ENCODE peak calls at places on chromosome 13, in nine cellular contexts. M is tibial nerve; A is tibial artery; T is GM23338; S is heart left ventricle; U is CD8-positive, alpha-beta T cell; W is transverse colon; R is thoracic aorta; V is HAP-1. O is an unnamed sample. For H3K36me3, the result is how much of the 10 kb centered on the place peaks cover.

GRCh38 chr13:110251227-110251791 is 55.6 kb downstream of the COL4A1 start:
- DNase-seq in S (no peak), R (no peak), A (peak), U (no peak), W (no peak), T (no peak), V (no peak), M (no peak), O (no peak)

GRCh38 chr13:86882835-86883234 is 788.3 kb upstream of the SLITRK5 start:
- DNase-seq in U (no peak), M (no peak), V (no peak), T (no peak), W (no peak), R (no peak), S (no peak), A (no peak), O (no peak)

GRCh38 chr13:43298799-43299198 is 275.4 kb downstream of the DNAJC15 start:
- DNase-seq in M (no peak), A (no peak), W (no peak), S (no peak), U (no peak), R (no peak), V (no peak), T (no peak), O (no peak)

GRCh38 chr13:71867101-71867814 is at the start of gene DACH1:
- DNase-seq in W (peak), U (no peak), S (peak), V (peak), A (no peak), M (peak), T (peak), R (no peak), O (no peak)

GRCh38 chr13:25872871-25873607 is 178.8 kb downstream of the SHISA2 start:
- DNase-seq in W (no peak), V (no peak), M (no peak), U (no peak), R (no peak), S (no peak), T (no peak), A (no peak), O (no peak)

GRCh38 chr13:64675256-64675892 is 2554.8 kb downstream of the PCDH9 start:
- DNase-seq in M (no peak), T (no peak), R (no peak), S (no peak), W (no peak), A (no peak), V (no peak), U (no peak), O (no peak)

GRCh38 chr13:50729177-50729576 is 114.3 kb downstream of the DLEU7 start:
- DNase-seq in M (no peak), A (no peak), S (no peak), W (no peak), V (no peak), R (no peak), T (no peak), U (no peak), O (no peak)

GRCh38 chr13:109180905-109181425 is 551.6 kb downstream of the MYO16 start:
- DNase-seq in U (no peak), S (no peak), V (no peak), R (no peak), M (no peak), T (peak), A (no peak), W (no peak), O (no peak)

GRCh38 chr13:84574851-84575250 is 692.6 kb upstream of the SLITRK1 start:
- DNase-seq in A (no peak), T (no peak), U (no peak), S (no peak), R (no peak), V (peak), M (no peak), W (no peak), O (no peak)

GRCh38 chr13:91369432-91369831 is 21.9 kb downstream of the MIR17HG start:
- DNase-seq in W (no peak), T (no peak), A (no peak), V (no peak), M (no peak), S (no peak), R (no peak), U (no peak), O (no peak)

GRCh38 chr13:52091473-52091872 is 37.4 kb downstream of the NEK5 start:
- DNase-seq in T (no peak), A (no peak), V (no peak), U (no peak), S (no peak), W (no peak), M (no peak), R (no peak), O (no peak)

GRCh38 chr13:104683789-104684188 is 1617.6 kb upstream of the SLC10A2 start:
- DNase-seq in M (no peak), R (no peak), W (no peak), V (no peak), A (no peak), T (peak), U (no peak), S (no peak), O (no peak)

GRCh38 chr13:101893021-101893420 is 440.5 kb downstream of the ITGBL1 start:
- DNase-seq in A (no peak), V (no peak), R (no peak), W (no peak), U (no peak), M (no peak), S (no peak), T (no peak), O (no peak)

GRCh38 chr13:108834193-108834592 is 204.8 kb downstream of the MYO16 start:
- DNase-seq in M (no peak), U (no peak), R (no peak), A (no peak), T (no peak), V (no peak), S (no peak), W (no peak), O (no peak)

GRCh38 chr13:93956416-93956815 is 523.1 kb downstream of the DCT start:
- DNase-seq in V (no peak), M (no peak), A (no peak), W (no peak), T (no peak), S (no peak), R (no peak), U (no peak), O (no peak)

GRCh38 chr13:39047560-39047959 is 9.3 kb downstream of the NHLRC3 start:
- DNase-seq in R (no peak), A (no peak), M (no peak), W (no peak), T (peak), S (no peak), U (no peak), V (no peak), O (no peak)

GRCh38 chr13:25247345-25247744 is 39.9 kb downstream of the MTMR6 start:
- DNase-seq in M (no peak), T (no peak), S (no peak), R (no peak), W (no peak), V (peak), U (no peak), A (no peak), O (no peak)

GRCh38 chr13:79541426-79542049 is 60.6 kb downstream of the NDFIP2 start:
- DNase-seq in W (no peak), A (no peak), M (peak), T (peak), R (no peak), S (no peak), U (no peak), V (peak), O (peak)

GRCh38 chr13:30673669-30674521 is 56.2 kb downstream of the USPL1 start:
- DNase-seq in A (peak), R (peak), T (peak), V (peak), W (peak), U (peak), M (peak), S (peak), O (peak)

GRCh38 chr13:68944272-68944671 is 1163.4 kb upstream of the ATXN8OS start:
- DNase-seq in T (no peak), R (no peak), W (no peak), A (no peak), M (no peak), S (no peak), V (no peak), U (no peak), O (no peak)

GRCh38 chr13:110915874-110916670 is 1.2 kb upstream of the ANKRD10 start:
- DNase-seq in W (no peak), S (no peak), M (no peak), U (no peak), R (no peak), T (no peak), V (no peak), A (no peak), O (peak)

GRCh38 chr13:109784590-109785140 is 1.7 kb downstream of the IRS2 start:
- DNase-seq in U (peak), M (peak), S (peak), V (no peak), T (peak), A (peak), W (peak), R (no peak), O (peak)

GRCh38 chr13:28865312-28865711 is 45.2 kb downstream of the MTUS2 start:
- DNase-seq in U (no peak), R (no peak), A (no peak), T (no peak), M (no peak), V (no peak), W (no peak), S (no peak), O (no peak)

GRCh38 chr13:113058129-113058987 is 47.2 kb upstream of the F7 start:
- DNase-seq in W (no peak), A (no peak), U (no peak), T (no peak), V (no peak), R (no peak), S (peak), M (no peak), O (no peak)

GRCh38 chr13:51729853-51730553 is 74.0 kb downstream of the DHRS12 start:
- DNase-seq in R (peak), S (no peak), V (peak), W (peak), T (no peak), M (no peak), U (no peak), A (peak), O (no peak)

GRCh38 chr13:30572859-30573275 is 44.9 kb upstream of the USPL1 start:
- DNase-seq in W (no peak), T (peak), M (no peak), U (no peak), S (no peak), V (peak), A (no peak), R (no peak), O (peak)

GRCh38 chr13:111879719-111880118 is 187.2 kb upstream of the SOX1 start:
- DNase-seq in M (no peak), T (no peak), W (no peak), U (peak), V (no peak), S (no peak), A (no peak), R (no peak), O (no peak)

GRCh38 chr13:19643652-19644051 is 10.2 kb downstream of the MPHOSPH8 start:
- DNase-seq in T (no peak), U (no peak), W (no peak), S (no peak), R (no peak), A (no peak), V (no peak), M (no peak), O (no peak)

GRCh38 chr13:19646062-19646461 is 12.6 kb downstream of the MPHOSPH8 start:
- DNase-seq in W (no peak), V (no peak), S (no peak), T (no peak), R (no peak), M (no peak), A (no peak), U (no peak), O (no peak)

GRCh38 chr13:19650742-19651141 is 17.3 kb downstream of the MPHOSPH8 start:
- DNase-seq in V (no peak), R (no peak), A (no peak), U (no peak), W (no peak), M (no peak), S (no peak), T (no peak), O (no peak)

GRCh38 chr13:19644947-19645439 is 11.5 kb downstream of the MPHOSPH8 start:
- DNase-seq in S (no peak), A (no peak), U (no peak), R (no peak), M (no peak), V (no peak), W (no peak), T (no peak), O (no peak)
- H3K36me3 ChIP-seq in S (under half), A (half or more), U (under half), R (under half), M (under half), V (under half), W (under half), T (under half), O (half or more)

DNA sequence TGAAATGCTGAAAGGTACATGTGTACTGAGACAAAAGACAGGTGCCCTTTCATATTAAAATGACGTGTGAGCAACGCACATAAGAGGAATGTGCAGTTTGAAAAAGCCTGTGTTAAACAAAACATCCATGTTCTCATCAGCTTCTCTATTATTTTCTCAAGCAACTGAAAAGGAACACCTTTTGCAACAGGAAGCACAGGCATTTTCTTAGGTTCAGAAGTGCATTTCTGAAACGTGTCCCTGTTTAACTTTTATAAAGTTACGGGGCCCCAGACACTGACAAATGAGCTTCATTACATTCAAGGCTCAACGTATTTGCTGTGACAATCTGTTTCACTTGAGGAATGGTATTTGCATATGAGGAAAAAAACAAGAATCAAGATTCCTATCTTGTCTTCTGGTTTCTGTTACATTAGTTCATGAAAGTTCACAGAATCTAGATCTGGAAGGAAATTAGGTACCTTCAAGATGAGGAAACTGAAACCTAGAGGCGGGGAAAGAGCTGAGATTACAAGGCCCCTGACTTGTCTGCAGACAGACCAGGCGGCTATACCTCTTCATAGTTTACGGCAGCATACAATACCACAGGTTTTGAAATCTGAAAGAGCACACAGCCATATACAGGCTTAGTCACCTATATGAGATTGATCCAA is 431.7 kb downstream of the KLF12 start:
- DNase-seq in S (no peak), U (no peak), T (peak), V (no peak), W (no peak), R (no peak), A (no peak), M (no peak), O (peak)
- H3K4me3 ChIP-seq in S (no peak), U (peak), T (peak), V (no peak), W (no peak), R (no peak), A (no peak), M (no peak), O (no peak)

GRCh38 chr13:45336025-45336800 is 4.8 kb downstream of the TPT1 start:
- DNase-seq in M (no peak), S (no peak), V (no peak), W (no peak), R (no peak), U (no peak), T (peak), A (no peak), O (no peak)
- H3K36me3 ChIP-seq in M (under half), S (half or more), V (half or more), W (under half), R (under half), U (under half), T (under half), A (half or more), O (under half)

DNA sequence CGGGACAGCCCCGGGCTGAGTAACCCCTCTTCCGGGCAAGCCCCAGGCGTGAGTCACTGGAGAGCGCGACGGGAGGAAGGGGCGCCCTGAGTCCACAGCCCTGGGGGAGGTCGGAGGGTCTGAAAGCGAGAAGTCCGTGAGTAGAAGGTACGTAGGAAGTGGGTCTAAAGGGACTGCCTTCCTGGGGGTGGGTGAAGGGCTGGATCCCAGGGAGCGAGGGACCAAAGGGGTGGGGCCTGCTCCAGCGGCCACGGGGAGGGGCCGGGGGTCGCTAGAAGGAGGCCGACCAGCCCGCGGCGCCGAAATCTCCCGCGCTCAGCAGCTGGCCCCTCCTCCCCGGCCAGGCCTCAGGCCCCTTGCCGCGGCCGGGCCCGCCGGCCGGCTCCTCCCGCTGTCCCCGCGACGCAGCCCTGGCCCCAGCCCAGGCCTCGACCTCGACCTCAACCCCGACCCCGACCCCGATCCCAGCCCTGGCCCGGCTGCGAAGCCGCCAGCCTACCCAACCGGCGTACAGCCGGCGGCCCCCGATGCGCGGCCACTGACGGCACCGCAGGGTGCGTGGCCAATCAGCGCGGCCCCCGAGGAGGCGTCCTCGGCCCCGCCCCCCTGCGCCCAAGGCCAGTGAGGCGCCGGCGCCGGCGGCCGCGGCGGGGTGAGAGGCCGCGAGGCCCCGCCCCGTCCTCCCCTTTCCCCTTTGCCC is 22.5 kb downstream of the IPO5 start:
- DNase-seq in T (peak), R (peak), M (peak), U (peak), A (peak), W (peak), V (peak), S (peak), O (no peak)
- H3K4me3 ChIP-seq in T (peak), R (peak), M (peak), U (peak), A (peak), W (peak), V (peak), S (peak), O (peak)

DNA sequence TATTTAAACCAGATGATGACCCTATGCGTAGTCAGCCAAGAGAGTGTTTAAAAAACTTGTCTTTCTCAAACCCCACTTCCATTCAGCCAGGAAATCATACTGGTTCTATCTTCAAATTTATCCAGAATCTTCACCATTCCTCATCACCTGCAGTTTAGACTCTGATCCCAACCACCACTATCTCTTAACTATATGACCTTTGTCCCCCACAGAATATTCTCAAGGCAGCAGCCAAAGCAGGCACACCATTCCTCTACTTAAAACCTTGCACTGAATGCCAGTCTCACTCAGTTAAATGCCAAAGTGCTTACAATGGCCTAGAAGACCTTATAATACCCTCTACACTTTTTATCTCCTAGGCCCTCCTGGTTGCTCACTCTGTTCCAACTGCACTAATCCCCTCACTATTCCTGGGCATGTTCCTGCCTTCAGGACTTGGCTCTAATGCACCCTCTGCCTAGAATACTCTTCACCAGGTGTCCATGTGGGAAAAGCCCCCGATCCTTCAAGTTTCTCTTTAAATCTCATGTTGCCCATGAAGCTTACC is 10.1 kb downstream of the SUCLA2 start:
- DNase-seq in A (no peak), V (no peak), T (no peak), W (no peak), R (no peak), U (no peak), S (no peak), M (no peak), O (no peak)
- H3K36me3 ChIP-seq in A (under half), V (under half), T (under half), W (under half), R (under half), U (under half), S (under half), M (under half), O (under half)

GRCh38 chr13:20988909-20989735 is 72.3 kb downstream of the LATS2 start:
- DNase-seq in M (no peak), W (no peak), A (no peak), R (no peak), V (no peak), T (no peak), S (no peak), U (no peak), O (no peak)
- H3K4me3 ChIP-seq in M (no peak), W (no peak), A (no peak), R (no peak), V (no peak), T (no peak), S (no peak), U (no peak), O (no peak)

DNA sequence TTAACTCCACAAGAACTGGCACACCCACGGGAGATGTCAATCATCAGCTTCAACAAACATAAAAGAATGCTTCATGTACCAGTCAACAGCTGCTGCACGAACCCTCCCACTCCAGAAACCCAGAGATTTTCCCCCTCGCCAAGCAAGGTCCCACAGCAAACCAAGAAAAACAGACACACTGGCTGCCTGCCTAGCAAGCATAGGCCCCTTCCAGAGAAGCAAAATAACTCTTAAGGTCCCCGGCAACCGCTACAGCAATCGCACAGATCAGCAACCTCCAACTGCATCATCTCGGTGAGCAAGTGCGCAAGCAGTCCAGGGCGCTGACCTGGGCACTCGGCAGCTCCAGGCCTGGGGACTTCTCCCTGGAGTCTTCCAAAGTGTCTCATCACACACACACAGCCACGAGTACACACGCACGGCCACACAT is 125.2 kb downstream of the STK24 start:
- DNase-seq in S (no peak), R (peak), M (peak), U (no peak), W (no peak), A (peak), V (no peak), T (no peak), O (no peak)
- H3K36me3 ChIP-seq in S (under half), R (under half), M (under half), U (under half), W (under half), A (under half), V (under half), T (under half), O (under half)

O was measured in CD4-positive, alpha-beta memory T cell.